ENCODE peak calls at places on chromosomes 4 and X, in ten cellular contexts. J is MM.1S, E is PC-3, K is hepatocyte, Z is GM23248, R is GM23338, A is HCT116, P is SK-N-SH, B is Karpas-422, G is PC-9. O is an unnamed sample. For H3K9me2, the result is how much of the 10 kb centered on the place peaks cover.

GRCh38 chr4:25884040-25884788 is 21.4 kb upstream of the SEL1L3 start:
- DNase-seq in R (no peak), J (no peak), K (no peak), G (no peak), B (peak), Z (peak), E (peak), A (no peak), P (no peak), O (peak)

GRCh38 chr4:21726255-21726815 is 222.2 kb downstream of the KCNIP4 start:
- DNase-seq in E (no peak), G (no peak), B (no peak), J (no peak), A (no peak), R (no peak), Z (peak), K (no peak), P (no peak), O (no peak)

GRCh38 chrX:121733514-121733913 is 686.1 kb downstream of the GLUD2 start:
- DNase-seq in R (no peak), A (no peak), B (no peak), Z (peak), P (no peak), J (no peak), E (peak), K (no peak), G (no peak), O (no peak)

GRCh38 chr4:159150380-159150779 is 47.5 kb downstream of the RAPGEF2 start:
- DNase-seq in A (no peak), P (no peak), G (no peak), J (peak), R (no peak), Z (no peak), E (no peak), B (no peak), K (no peak), O (no peak)

GRCh38 chr4:120348521-120348920 is 281.9 kb upstream of the MAD2L1 start:
- DNase-seq in Z (peak), B (no peak), A (no peak), J (no peak), E (no peak), K (no peak), R (no peak), P (no peak), G (no peak), O (no peak)

GRCh38 chr4:61380865-61381264 is 180.7 kb downstream of the ADGRL3 start:
- DNase-seq in P (no peak), K (no peak), R (peak), J (no peak), A (no peak), Z (no peak), G (no peak), E (no peak), B (no peak), O (no peak)

GRCh38 chr4:69025191-69025998 is 70.9 kb upstream of the UGT2B7 start:
- DNase-seq in A (peak), B (no peak), P (no peak), R (peak), E (peak), K (peak), G (no peak), Z (no peak), J (peak), O (peak)

GRCh38 chr4:40314951-40315350 is 20.2 kb upstream of the CHRNA9 start:
- DNase-seq in K (no peak), G (peak), E (peak), Z (peak), P (no peak), J (peak), A (no peak), B (no peak), R (no peak), O (no peak)

GRCh38 chr4:188147176-188147575 is 7.9 kb downstream of the TRIML1 start:
- DNase-seq in P (no peak), R (no peak), J (no peak), K (no peak), Z (no peak), B (no peak), G (no peak), E (no peak), A (no peak), O (no peak)

GRCh38 chr4:98470366-98470765 is 188.0 kb downstream of the TSPAN5 start:
- DNase-seq in R (no peak), Z (no peak), P (no peak), A (no peak), E (no peak), B (no peak), K (no peak), G (no peak), J (no peak), O (no peak)

GRCh38 chrX:149060921-149061320 is 444.2 kb downstream of the IDS start:
- DNase-seq in P (no peak), B (no peak), A (no peak), J (no peak), E (no peak), G (no peak), K (no peak), Z (peak), R (no peak), O (no peak)

GRCh38 chr4:155442267-155443105 is 65.7 kb upstream of the MAP9 start:
- DNase-seq in G (no peak), B (peak), K (peak), P (peak), A (peak), E (peak), Z (peak), J (peak), R (peak), O (peak)

GRCh38 chrX:13875572-13875971 is 58.7 kb upstream of the GPM6B start:
- DNase-seq in K (no peak), R (no peak), B (no peak), P (no peak), J (no peak), Z (no peak), E (no peak), A (no peak), G (no peak), O (no peak)

GRCh38 chrX:119015407-119016242 is 41.2 kb downstream of the LONRF3 start:
- DNase-seq in J (peak), P (no peak), E (peak), A (peak), K (peak), B (peak), G (peak), R (no peak), Z (peak), O (peak)

GRCh38 chr4:7854697-7855370 is 84.8 kb downstream of the AFAP1 start:
- DNase-seq in P (no peak), A (no peak), R (no peak), K (no peak), B (no peak), J (no peak), E (no peak), G (no peak), Z (no peak), O (no peak)

GRCh38 chr4:108264693-108265092 is 96.0 kb upstream of the LEF1 start:
- DNase-seq in J (no peak), A (no peak), B (no peak), E (peak), K (no peak), G (no peak), Z (no peak), P (no peak), R (no peak), O (no peak)

DNA sequence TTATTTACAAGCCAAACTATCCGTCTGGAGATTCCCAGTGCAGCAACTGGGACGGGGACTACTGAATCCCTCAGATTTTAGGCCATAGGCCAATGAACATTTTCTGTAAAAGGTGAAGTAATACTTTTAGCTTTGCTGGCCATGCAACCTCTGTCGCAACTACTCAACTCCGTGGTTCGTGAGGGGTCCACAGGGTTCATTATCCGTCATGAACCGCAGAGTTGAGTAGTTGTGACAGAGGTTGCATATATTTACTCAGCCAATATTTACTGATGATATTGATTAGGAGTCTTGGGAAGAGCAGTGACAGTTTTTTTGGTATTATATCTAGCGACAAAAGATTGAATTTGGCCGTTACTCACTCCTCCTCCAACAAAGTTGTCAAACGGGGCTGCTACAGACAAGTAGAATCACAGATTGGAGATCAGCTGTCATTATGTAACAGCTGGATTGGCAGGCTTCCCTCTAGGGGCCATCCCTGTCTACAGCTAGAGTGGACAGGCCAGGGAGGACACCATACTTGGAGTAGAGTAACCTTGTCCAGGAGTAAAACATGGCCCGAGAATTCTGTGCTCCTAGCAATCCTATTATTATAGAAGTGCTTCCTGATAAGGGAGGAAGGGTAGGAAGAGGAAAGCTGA is 37.2 kb upstream of the CD38 start:
- DNase-seq in J (no peak), P (no peak), Z (no peak), G (no peak), R (no peak), E (no peak), B (no peak), A (no peak), K (no peak), O (no peak)
- H3K9me2 ChIP-seq in J (under half), P (under half), Z (under half), G (under half), R (under half), E (under half), B (under half), A (under half), K (under half), O (under half)

GRCh38 chr4:145540235-145540634 is 58.6 kb downstream of the SMAD1 start:
- DNase-seq in R (no peak), G (no peak), B (no peak), J (no peak), E (no peak), Z (no peak), A (no peak), K (no peak), P (no peak), O (no peak)
- H3K4me2 ChIP-seq in R (peak), G (no peak), B (no peak), J (no peak), E (no peak), Z (no peak), A (no peak), K (no peak), P (no peak), O (no peak)

DNA sequence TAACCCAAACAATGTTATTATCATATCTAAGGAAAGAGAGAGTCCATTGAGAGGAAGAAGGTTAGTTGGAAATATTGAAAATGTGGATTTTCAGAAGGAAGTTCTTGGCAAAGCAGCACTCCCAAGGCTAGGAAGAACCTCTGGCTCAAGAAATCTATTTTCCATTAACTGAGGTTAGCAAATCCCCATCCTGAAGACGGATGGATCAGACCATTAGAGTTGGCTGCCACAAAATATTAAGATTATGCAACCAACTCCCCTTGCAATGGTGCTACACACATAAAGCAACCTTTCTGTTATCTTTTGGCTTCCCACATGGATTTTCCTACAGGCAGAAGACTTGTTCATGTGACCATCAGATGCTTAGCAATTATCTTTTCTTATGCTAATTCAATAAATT is 96.3 kb downstream of the COL4A6 start:
- DNase-seq in K (no peak), R (no peak), E (no peak), B (no peak), A (no peak), G (no peak), P (no peak), Z (no peak), J (no peak), O (no peak)
- H3K9me2 ChIP-seq in K (under half), R (under half), E (under half), B (under half), A (under half), G (under half), P (under half), Z (under half), J (under half), O (under half)

GRCh38 chr4:101136373-101137370 is 210.7 kb downstream of the PPP3CA start:
- DNase-seq in G (no peak), P (no peak), B (no peak), K (no peak), A (no peak), Z (no peak), E (peak), R (no peak), J (no peak), O (no peak)
- H3K4me2 ChIP-seq in G (no peak), P (no peak), B (no peak), K (no peak), A (peak), Z (no peak), E (peak), R (no peak), J (no peak), O (peak)